ENCODE peak calls at places on chromosome 3, in five cellular contexts. One of them, this sample, is unnamed.

GRCh38 chr3:159884661-159885402 is 103.8 kb upstream of the IL12A start:
- DNase-seq in D721Med: no peak
- DNase-seq in epithelial cell of esophagus: peak
- DNase-seq in right atrium auricular region: no peak
- DNase-seq in dorsolateral prefrontal cortex: no peak
- DNase-seq in this sample: peak

GRCh38 chr3:138434276-138434874 is at the start of gene ESYT3:
- DNase-seq in right atrium auricular region: peak
- DNase-seq in epithelial cell of esophagus: peak
- DNase-seq in dorsolateral prefrontal cortex: peak
- DNase-seq in D721Med: peak
- DNase-seq in this sample: peak

GRCh38 chr3:193240850-193241706 is at the start of gene PLAAT1:
- DNase-seq in D721Med: peak
- DNase-seq in dorsolateral prefrontal cortex: peak
- DNase-seq in epithelial cell of esophagus: peak
- DNase-seq in right atrium auricular region: no peak
- DNase-seq in this sample: peak

GRCh38 chr3:108219336-108219735 is 2.9 kb downstream of the IFT57 start:
- DNase-seq in epithelial cell of esophagus: no peak
- DNase-seq in D721Med: no peak
- DNase-seq in dorsolateral prefrontal cortex: no peak
- DNase-seq in right atrium auricular region: no peak
- DNase-seq in this sample: no peak

GRCh38 chr3:148131990-148132638 is 565.6 kb upstream of the AGTR1 start:
- DNase-seq in epithelial cell of esophagus: no peak
- DNase-seq in dorsolateral prefrontal cortex: no peak
- DNase-seq in D721Med: no peak
- DNase-seq in right atrium auricular region: no peak
- DNase-seq in this sample: no peak

GRCh38 chr3:14430706-14431470 is 28.5 kb downstream of the SLC6A6 start:
- DNase-seq in D721Med: no peak
- DNase-seq in dorsolateral prefrontal cortex: no peak
- DNase-seq in right atrium auricular region: no peak
- DNase-seq in epithelial cell of esophagus: no peak
- DNase-seq in this sample: no peak

GRCh38 chr3:124858275-124858674 is 28.9 kb downstream of the ITGB5 start:
- DNase-seq in right atrium auricular region: no peak
- DNase-seq in epithelial cell of esophagus: no peak
- DNase-seq in D721Med: no peak
- DNase-seq in dorsolateral prefrontal cortex: no peak
- DNase-seq in this sample: no peak

GRCh38 chr3:183884097-183884436 is 613 bp downstream of the PARL start:
- DNase-seq in dorsolateral prefrontal cortex: no peak
- DNase-seq in D721Med: no peak
- DNase-seq in epithelial cell of esophagus: no peak
- DNase-seq in right atrium auricular region: no peak
- DNase-seq in this sample: peak

GRCh38 chr3:20637729-20638128 is 451.7 kb upstream of the SGO1 start:
- DNase-seq in right atrium auricular region: no peak
- DNase-seq in epithelial cell of esophagus: no peak
- DNase-seq in dorsolateral prefrontal cortex: no peak
- DNase-seq in D721Med: no peak
- DNase-seq in this sample: no peak

GRCh38 chr3:27353221-27353620 is 16.0 kb downstream of the NEK10 start:
- DNase-seq in D721Med: no peak
- DNase-seq in right atrium auricular region: no peak
- DNase-seq in epithelial cell of esophagus: peak
- DNase-seq in dorsolateral prefrontal cortex: no peak
- DNase-seq in this sample: no peak

GRCh38 chr3:38151667-38152265 is 13.3 kb downstream of the MYD88 start:
- DNase-seq in D721Med: no peak
- DNase-seq in epithelial cell of esophagus: peak
- DNase-seq in dorsolateral prefrontal cortex: no peak
- DNase-seq in right atrium auricular region: no peak
- DNase-seq in this sample: no peak

GRCh38 chr3:76383781-76384180 is 598.4 kb upstream of the ZNF717 start:
- DNase-seq in epithelial cell of esophagus: no peak
- DNase-seq in D721Med: peak
- DNase-seq in right atrium auricular region: no peak
- DNase-seq in dorsolateral prefrontal cortex: peak
- DNase-seq in this sample: no peak

GRCh38 chr3:98761656-98762229 is 1.4 kb upstream of the ST3GAL6 start:
- DNase-seq in right atrium auricular region: no peak
- DNase-seq in epithelial cell of esophagus: no peak
- DNase-seq in dorsolateral prefrontal cortex: no peak
- DNase-seq in D721Med: no peak
- DNase-seq in this sample: no peak

GRCh38 chr3:157589168-157589567 is 86.0 kb upstream of the VEPH1 start:
- DNase-seq in epithelial cell of esophagus: no peak
- DNase-seq in D721Med: no peak
- DNase-seq in dorsolateral prefrontal cortex: no peak
- DNase-seq in right atrium auricular region: no peak
- DNase-seq in this sample: no peak

GRCh38 chr3:58074126-58074715 is 66.0 kb downstream of the FLNB start:
- DNase-seq in epithelial cell of esophagus: no peak
- DNase-seq in D721Med: no peak
- DNase-seq in right atrium auricular region: no peak
- DNase-seq in dorsolateral prefrontal cortex: no peak
- DNase-seq in this sample: no peak

GRCh38 chr3:14962762-14963161 is 15.4 kb downstream of the NR2C2 start:
- DNase-seq in right atrium auricular region: no peak
- DNase-seq in epithelial cell of esophagus: peak
- DNase-seq in D721Med: no peak
- DNase-seq in dorsolateral prefrontal cortex: no peak
- DNase-seq in this sample: no peak

GRCh38 chr3:169613053-169613803 is 50.3 kb downstream of the MECOM start:
- DNase-seq in D721Med: no peak
- DNase-seq in right atrium auricular region: no peak
- DNase-seq in epithelial cell of esophagus: no peak
- DNase-seq in dorsolateral prefrontal cortex: no peak
- DNase-seq in this sample: no peak

GRCh38 chr3:179954226-179954870 is 82.4 kb downstream of the PEX5L start:
- DNase-seq in dorsolateral prefrontal cortex: no peak
- DNase-seq in right atrium auricular region: no peak
- DNase-seq in D721Med: no peak
- DNase-seq in epithelial cell of esophagus: no peak
- DNase-seq in this sample: no peak

GRCh38 chr3:38646630-38647029 is 2.9 kb downstream of the SCN5A start:
- DNase-seq in epithelial cell of esophagus: peak
- DNase-seq in dorsolateral prefrontal cortex: no peak
- DNase-seq in right atrium auricular region: peak
- DNase-seq in D721Med: no peak
- DNase-seq in this sample: peak

GRCh38 chr3:185162634-185163033 is 9.8 kb upstream of the C3orf70 start:
- DNase-seq in epithelial cell of esophagus: no peak
- DNase-seq in D721Med: no peak
- DNase-seq in right atrium auricular region: no peak
- DNase-seq in dorsolateral prefrontal cortex: no peak
- DNase-seq in this sample: no peak

GRCh38 chr3:189773056-189773455 is 141.9 kb downstream of the TP63 start:
- DNase-seq in D721Med: no peak
- DNase-seq in epithelial cell of esophagus: no peak
- DNase-seq in dorsolateral prefrontal cortex: no peak
- DNase-seq in right atrium auricular region: no peak
- DNase-seq in this sample: no peak

GRCh38 chr3:87350367-87351199 is 74.2 kb upstream of the POU1F1 start:
- DNase-seq in right atrium auricular region: no peak
- DNase-seq in epithelial cell of esophagus: peak
- DNase-seq in D721Med: no peak
- DNase-seq in dorsolateral prefrontal cortex: no peak
- DNase-seq in this sample: peak

GRCh38 chr3:113531826-113532697 is at the start of gene SIDT1:
- DNase-seq in D721Med: no peak
- DNase-seq in epithelial cell of esophagus: peak
- DNase-seq in right atrium auricular region: no peak
- DNase-seq in dorsolateral prefrontal cortex: peak
- DNase-seq in this sample: peak

GRCh38 chr3:63462732-63463131 is 184.6 kb downstream of the SYNPR start:
- DNase-seq in dorsolateral prefrontal cortex: no peak
- DNase-seq in D721Med: no peak
- DNase-seq in right atrium auricular region: no peak
- DNase-seq in epithelial cell of esophagus: no peak
- DNase-seq in this sample: no peak

GRCh38 chr3:152073267-152073666 is 195.5 kb upstream of the MBNL1 start:
- DNase-seq in epithelial cell of esophagus: no peak
- DNase-seq in D721Med: no peak
- DNase-seq in dorsolateral prefrontal cortex: no peak
- DNase-seq in right atrium auricular region: no peak
- DNase-seq in this sample: peak
- TF ChIP-seq CTCF in epithelial cell of esophagus: no peak
- TF ChIP-seq CTCF in D721Med: no peak
- TF ChIP-seq CTCF in dorsolateral prefrontal cortex: no peak
- TF ChIP-seq CTCF in right atrium auricular region: no peak
- TF ChIP-seq CTCF in this sample: no peak

GRCh38 chr3:155847993-155848392 is 6.2 kb downstream of the SLC33A1 start:
- DNase-seq in epithelial cell of esophagus: no peak
- DNase-seq in D721Med: no peak
- DNase-seq in right atrium auricular region: no peak
- DNase-seq in dorsolateral prefrontal cortex: no peak
- DNase-seq in this sample: no peak
- TF ChIP-seq CTCF in epithelial cell of esophagus: no peak
- TF ChIP-seq CTCF in D721Med: no peak
- TF ChIP-seq CTCF in right atrium auricular region: no peak
- TF ChIP-seq CTCF in dorsolateral prefrontal cortex: no peak
- TF ChIP-seq CTCF in this sample: no peak

DNA sequence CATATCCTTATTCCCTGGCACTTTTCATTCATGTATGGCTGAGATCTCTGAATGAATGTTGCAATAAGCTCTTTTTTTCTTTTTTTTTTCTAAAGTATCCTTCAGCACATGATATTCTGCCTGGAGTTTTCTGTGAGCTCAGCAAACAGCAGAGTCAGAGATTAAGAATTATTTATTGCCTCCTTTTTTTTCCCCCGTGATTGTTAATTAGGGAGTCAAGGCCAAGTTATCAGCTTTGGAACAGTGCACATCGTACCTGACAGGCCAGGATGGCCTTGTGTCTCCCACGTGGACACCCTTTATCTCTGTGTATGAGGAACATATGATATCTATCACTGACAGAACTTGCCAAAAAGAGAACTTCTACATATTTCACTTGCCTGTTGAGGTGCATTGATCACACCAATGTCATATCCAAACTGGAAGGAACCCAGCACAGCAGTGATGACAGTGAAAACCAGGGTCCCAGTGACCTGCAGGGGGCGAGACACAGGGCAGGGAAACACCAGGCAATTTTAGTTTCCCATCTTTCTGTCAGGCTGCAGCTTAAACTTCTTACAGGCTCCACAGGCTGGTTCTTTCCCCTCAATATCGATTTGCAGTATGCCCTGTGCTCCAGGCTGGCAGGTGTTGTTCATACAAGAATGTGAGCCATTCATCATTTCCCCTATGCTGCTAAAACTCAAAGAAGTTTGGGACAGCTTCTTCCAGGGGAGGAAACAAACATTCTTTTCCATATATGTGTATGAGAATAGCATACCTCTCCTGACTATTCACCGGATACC is 8.2 kb downstream of the SLC2A2 start:
- DNase-seq in D721Med: no peak
- DNase-seq in dorsolateral prefrontal cortex: no peak
- DNase-seq in epithelial cell of esophagus: no peak
- DNase-seq in right atrium auricular region: no peak
- DNase-seq in this sample: no peak
- TF ChIP-seq CTCF in D721Med: peak
- TF ChIP-seq CTCF in dorsolateral prefrontal cortex: no peak
- TF ChIP-seq CTCF in epithelial cell of esophagus: no peak
- TF ChIP-seq CTCF in right atrium auricular region: no peak
- TF ChIP-seq CTCF in this sample: no peak

GRCh38 chr3:156240642-156241041 is 120.3 kb downstream of the KCNAB1 start:
- DNase-seq in epithelial cell of esophagus: no peak
- DNase-seq in dorsolateral prefrontal cortex: no peak
- DNase-seq in right atrium auricular region: no peak
- DNase-seq in D721Med: no peak
- DNase-seq in this sample: no peak
- TF ChIP-seq CTCF in epithelial cell of esophagus: no peak
- TF ChIP-seq CTCF in dorsolateral prefrontal cortex: no peak
- TF ChIP-seq CTCF in right atrium auricular region: no peak
- TF ChIP-seq CTCF in D721Med: no peak
- TF ChIP-seq CTCF in this sample: no peak

DNA sequence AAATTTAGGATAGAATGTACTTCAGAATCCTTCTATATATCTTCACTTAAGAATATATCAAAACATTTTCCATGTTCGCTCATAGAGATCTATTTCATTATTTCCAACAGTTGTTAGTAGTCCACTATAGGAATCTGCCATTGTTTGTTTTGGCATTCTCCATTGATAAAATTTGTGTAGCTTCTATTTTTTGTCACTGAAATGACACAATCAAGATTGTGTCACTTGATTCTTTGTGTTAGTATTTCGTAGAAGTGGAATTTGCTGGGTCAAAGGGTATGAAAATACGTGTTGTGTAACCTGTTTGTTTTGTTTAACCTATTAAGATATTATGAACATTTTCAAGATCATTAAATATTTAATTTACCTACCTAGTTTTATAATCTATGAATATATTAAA is 15.9 kb upstream of the GPR156 start:
- DNase-seq in epithelial cell of esophagus: no peak
- DNase-seq in right atrium auricular region: no peak
- DNase-seq in D721Med: no peak
- DNase-seq in dorsolateral prefrontal cortex: no peak
- DNase-seq in this sample: peak
- TF ChIP-seq CTCF in epithelial cell of esophagus: no peak
- TF ChIP-seq CTCF in right atrium auricular region: no peak
- TF ChIP-seq CTCF in D721Med: no peak
- TF ChIP-seq CTCF in dorsolateral prefrontal cortex: no peak
- TF ChIP-seq CTCF in this sample: no peak

GRCh38 chr3:53200501-53201189 is 39.6 kb downstream of the PRKCD start:
- DNase-seq in right atrium auricular region: no peak
- DNase-seq in epithelial cell of esophagus: no peak
- DNase-seq in D721Med: no peak
- DNase-seq in dorsolateral prefrontal cortex: no peak
- DNase-seq in this sample: no peak

GRCh38 chr3:53198996-53199395 is 38.0 kb downstream of the PRKCD start:
- DNase-seq in epithelial cell of esophagus: no peak
- DNase-seq in dorsolateral prefrontal cortex: no peak
- DNase-seq in D721Med: no peak
- DNase-seq in right atrium auricular region: no peak
- DNase-seq in this sample: no peak

GRCh38 chr3:53198256-53198977 is 37.4 kb downstream of the PRKCD start:
- DNase-seq in epithelial cell of esophagus: no peak
- DNase-seq in dorsolateral prefrontal cortex: no peak
- DNase-seq in right atrium auricular region: no peak
- DNase-seq in D721Med: no peak
- DNase-seq in this sample: no peak

GRCh38 chr3:53201190-53201504 is 40.1 kb downstream of the PRKCD start:
- DNase-seq in dorsolateral prefrontal cortex: no peak
- DNase-seq in right atrium auricular region: no peak
- DNase-seq in epithelial cell of esophagus: no peak
- DNase-seq in D721Med: no peak
- DNase-seq in this sample: no peak

GRCh38 chr3:53199834-53200233 is 38.8 kb downstream of the PRKCD start:
- DNase-seq in D721Med: no peak
- DNase-seq in epithelial cell of esophagus: peak
- DNase-seq in dorsolateral prefrontal cortex: no peak
- DNase-seq in right atrium auricular region: no peak
- DNase-seq in this sample: peak
- TF ChIP-seq CTCF in D721Med: no peak
- TF ChIP-seq CTCF in epithelial cell of esophagus: peak
- TF ChIP-seq CTCF in dorsolateral prefrontal cortex: no peak
- TF ChIP-seq CTCF in right atrium auricular region: no peak
- TF ChIP-seq CTCF in this sample: no peak

This sample was measured in MCF 10A.